ENCODE peak calls at places on chromosome 18, in four cellular contexts. N is H54; M is naive thymus-derived CD8-positive, alpha-beta T cell; W is HTR-8/SVneo. P is an unnamed sample.

GRCh38 chr18:48879008-48879431 is 71.7 kb downstream of the SMAD7 start:
- DNase-seq in N (no peak), M (no peak), W (no peak), P (no peak)

GRCh38 chr18:12862467-12862866 is 21.6 kb downstream of the PTPN2 start:
- DNase-seq in N (no peak), M (no peak), W (no peak), P (no peak)

GRCh38 chr18:61891271-61891670 is 1.5 kb downstream of the RNF152 start:
- DNase-seq in N (no peak), M (no peak), W (no peak), P (no peak)

GRCh38 chr18:40957533-40958070 is 997.4 kb upstream of the PIK3C3 start:
- DNase-seq in N (no peak), M (no peak), W (no peak), P (no peak)

GRCh38 chr18:39854291-39854690 is 2100.7 kb upstream of the PIK3C3 start:
- DNase-seq in N (no peak), M (no peak), W (no peak), P (no peak)

GRCh38 chr18:26700728-26701127 is 152.4 kb upstream of the KCTD1 start:
- DNase-seq in N (no peak), M (no peak), W (no peak), P (no peak)

GRCh38 chr18:59124370-59124704 is 15.3 kb upstream of the SEC11C start:
- DNase-seq in N (no peak), M (no peak), W (no peak), P (no peak)

GRCh38 chr18:35117372-35117771 is 76.2 kb downstream of the MAPRE2 start:
- DNase-seq in N (no peak), M (no peak), W (no peak), P (no peak)

GRCh38 chr18:74541703-74542555 is 7.6 kb downstream of the CNDP1 start:
- DNase-seq in N (no peak), M (no peak), W (no peak), P (no peak)

GRCh38 chr18:49521251-49521650 is 34.2 kb upstream of the C18orf32 start:
- DNase-seq in N (no peak), M (no peak), W (no peak), P (no peak)

GRCh38 chr18:13703899-13704298 is 22.5 kb downstream of the FAM210A start:
- DNase-seq in N (no peak), M (no peak), W (no peak), P (no peak)

GRCh38 chr18:3441290-3441689 is 8.7 kb upstream of the TGIF1 start:
- DNase-seq in N (no peak), M (peak), W (no peak), P (no peak)

GRCh38 chr18:62088146-62088545 is 98.7 kb downstream of the PIGN start:
- DNase-seq in N (no peak), M (peak), W (no peak), P (no peak)

GRCh38 chr18:58251416-58251815 is 207.4 kb downstream of the NEDD4L start:
- DNase-seq in N (no peak), M (no peak), W (no peak), P (no peak)

GRCh38 chr18:286515-287310 is 18.9 kb upstream of the THOC1 start:
- DNase-seq in N (no peak), M (no peak), W (peak), P (no peak)

GRCh38 chr18:48994044-48994651 is 43.4 kb upstream of the SMAD7 start:
- DNase-seq in N (no peak), M (no peak), W (no peak), P (peak)

GRCh38 chr18:76452357-76452756 is 42.7 kb downstream of the ZNF516 start:
- DNase-seq in N (no peak), M (no peak), W (no peak), P (no peak)

GRCh38 chr18:45667056-45667455 is 51.8 kb downstream of the SLC14A2 start:
- DNase-seq in N (no peak), M (no peak), W (no peak), P (no peak)

GRCh38 chr18:54679318-54680149 is 88.5 kb downstream of the DYNAP start:
- DNase-seq in N (peak), M (peak), W (peak), P (no peak)

GRCh38 chr18:31581498-31582197 is 10.0 kb upstream of the TTR start:
- DNase-seq in N (peak), M (no peak), W (peak), P (no peak)

GRCh38 chr18:75500510-75500909 is 73.0 kb upstream of the SMIM21 start:
- DNase-seq in N (no peak), M (no peak), W (no peak), P (no peak)

GRCh38 chr18:26335139-26335933 is 109.1 kb downstream of the TAF4B start:
- DNase-seq in N (no peak), M (no peak), W (no peak), P (no peak)

GRCh38 chr18:23784811-23785245 is 95.6 kb downstream of the LAMA3 start:
- DNase-seq in N (peak), M (no peak), W (peak), P (no peak)

GRCh38 chr18:23183356-23184150 is 48.3 kb downstream of the CABLES1 start:
- DNase-seq in N (no peak), M (no peak), W (no peak), P (no peak)

GRCh38 chr18:8516391-8517250 is 92.6 kb upstream of the RAB12 start:
- DNase-seq in N (no peak), M (no peak), W (no peak), P (no peak)